ENCODE peak calls at places on chromosomes 3 and 15, in five cellular contexts. One of them, this sample, is unnamed.

GRCh38 chr3:23865595-23866396 is 51.0 kb downstream of the NKIRAS1 start:
- DNase-seq in CD4-positive, alpha-beta memory T cell: no peak
- DNase-seq in tibial artery: no peak
- DNase-seq in heart left ventricle: no peak
- DNase-seq in PC-3: peak; percentile 12
- DNase-seq in this sample: no peak

GRCh38 chr15:90845201-90845949 is 23.0 kb upstream of the FURIN start:
- DNase-seq in CD4-positive, alpha-beta memory T cell: no peak
- DNase-seq in tibial artery: no peak
- DNase-seq in heart left ventricle: no peak
- DNase-seq in PC-3: peak; percentile 86
- DNase-seq in this sample: no peak

GRCh38 chr3:80533553-80533952 is 765.8 kb upstream of the ROBO1 start:
- DNase-seq in CD4-positive, alpha-beta memory T cell: no peak
- DNase-seq in tibial artery: no peak
- DNase-seq in heart left ventricle: no peak
- DNase-seq in PC-3: peak; percentile 46
- DNase-seq in this sample: no peak

GRCh38 chr3:173006006-173006405 is 135.0 kb downstream of the SPATA16 start:
- DNase-seq in CD4-positive, alpha-beta memory T cell: no peak
- DNase-seq in tibial artery: no peak
- DNase-seq in heart left ventricle: no peak
- DNase-seq in PC-3: no peak
- DNase-seq in this sample: no peak

GRCh38 chr15:32119694-32120330 is 89.5 kb downstream of the CHRNA7 start:
- DNase-seq in CD4-positive, alpha-beta memory T cell: no peak
- DNase-seq in tibial artery: no peak
- DNase-seq in heart left ventricle: no peak
- DNase-seq in PC-3: no peak
- DNase-seq in this sample: no peak

GRCh38 chr3:189967254-189967865 is 153.3 kb downstream of the P3H2 start:
- DNase-seq in CD4-positive, alpha-beta memory T cell: peak; percentile 16
- DNase-seq in tibial artery: no peak
- DNase-seq in heart left ventricle: no peak
- DNase-seq in PC-3: peak; percentile 85
- DNase-seq in this sample: no peak

GRCh38 chr3:62374375-62374876 is 1.1 kb upstream of the FEZF2 start:
- DNase-seq in CD4-positive, alpha-beta memory T cell: no peak
- DNase-seq in tibial artery: no peak
- DNase-seq in heart left ventricle: no peak
- DNase-seq in PC-3: no peak
- DNase-seq in this sample: no peak

GRCh38 chr3:184234224-184234623 is 4.8 kb downstream of the VWA5B2 start:
- DNase-seq in CD4-positive, alpha-beta memory T cell: no peak
- DNase-seq in tibial artery: no peak
- DNase-seq in heart left ventricle: peak; percentile 40
- DNase-seq in PC-3: peak; percentile 95
- DNase-seq in this sample: no peak

GRCh38 chr3:17973559-17973906 is 231.1 kb upstream of the TBC1D5 start:
- DNase-seq in CD4-positive, alpha-beta memory T cell: no peak
- DNase-seq in tibial artery: no peak
- DNase-seq in heart left ventricle: no peak
- DNase-seq in PC-3: no peak
- DNase-seq in this sample: no peak

GRCh38 chr3:194572944-194573491 is 60.2 kb downstream of the TMEM44 start:
- DNase-seq in CD4-positive, alpha-beta memory T cell: no peak
- DNase-seq in tibial artery: no peak
- DNase-seq in heart left ventricle: no peak
- DNase-seq in PC-3: no peak
- DNase-seq in this sample: no peak

GRCh38 chr15:72222433-72222832 is 8.6 kb downstream of the PKM start:
- DNase-seq in CD4-positive, alpha-beta memory T cell: no peak
- DNase-seq in tibial artery: peak; percentile 82
- DNase-seq in heart left ventricle: peak; percentile 61
- DNase-seq in PC-3: peak; percentile 75
- DNase-seq in this sample: peak; percentile 28

GRCh38 chr15:38652998-38653397 is 88.4 kb upstream of the RASGRP1 start:
- DNase-seq in CD4-positive, alpha-beta memory T cell: peak; percentile 91
- DNase-seq in tibial artery: no peak
- DNase-seq in heart left ventricle: no peak
- DNase-seq in PC-3: no peak
- DNase-seq in this sample: no peak

GRCh38 chr3:186281172-186281571 is 80.9 kb downstream of the DGKG start:
- DNase-seq in CD4-positive, alpha-beta memory T cell: no peak
- DNase-seq in tibial artery: no peak
- DNase-seq in heart left ventricle: no peak
- DNase-seq in PC-3: peak; percentile 84
- DNase-seq in this sample: peak; percentile 19

GRCh38 chr15:70632981-70633380 is 130.4 kb downstream of the UACA start:
- DNase-seq in CD4-positive, alpha-beta memory T cell: no peak
- DNase-seq in tibial artery: no peak
- DNase-seq in heart left ventricle: no peak
- DNase-seq in PC-3: peak; percentile 88
- DNase-seq in this sample: no peak
- H3K4me1 ChIP-seq in CD4-positive, alpha-beta memory T cell: no peaks in the 10 kb centered on the region
- H3K4me1 ChIP-seq in tibial artery: no peaks in the 10 kb centered on the region
- H3K4me1 ChIP-seq in heart left ventricle: no peaks in the 10 kb centered on the region
- H3K4me1 ChIP-seq in PC-3: peaks cover 31% of the 10 kb centered on the region
- H3K4me1 ChIP-seq in this sample: no peaks in the 10 kb centered on the region

GRCh38 chr3:49410102-49410843 is 1.5 kb downstream of the RHOA start:
- DNase-seq in CD4-positive, alpha-beta memory T cell: peak; percentile 26
- DNase-seq in tibial artery: no peak
- DNase-seq in heart left ventricle: no peak
- DNase-seq in PC-3: no peak
- DNase-seq in this sample: no peak
- H3K4me1 ChIP-seq in CD4-positive, alpha-beta memory T cell: peaks cover 81% of the 10 kb centered on the region
- H3K4me1 ChIP-seq in tibial artery: peaks cover 58% of the 10 kb centered on the region
- H3K4me1 ChIP-seq in heart left ventricle: peaks cover 79% of the 10 kb centered on the region
- H3K4me1 ChIP-seq in PC-3: peaks cover 28% of the 10 kb centered on the region
- H3K4me1 ChIP-seq in this sample: peaks cover 60% of the 10 kb centered on the region

GRCh38 chr3:127034990-127035652 is 52.2 kb downstream of the PLXNA1 start:
- DNase-seq in CD4-positive, alpha-beta memory T cell: no peak
- DNase-seq in tibial artery: peak; percentile 53
- DNase-seq in heart left ventricle: no peak
- DNase-seq in PC-3: no peak
- DNase-seq in this sample: no peak
- H3K4me1 ChIP-seq in CD4-positive, alpha-beta memory T cell: no peaks in the 10 kb centered on the region
- H3K4me1 ChIP-seq in tibial artery: no peaks in the 10 kb centered on the region
- H3K4me1 ChIP-seq in heart left ventricle: no peaks in the 10 kb centered on the region
- H3K4me1 ChIP-seq in PC-3: peaks cover 12% of the 10 kb centered on the region
- H3K4me1 ChIP-seq in this sample: peaks cover 7% of the 10 kb centered on the region

GRCh38 chr15:85593809-85594441 is 200.8 kb downstream of the KLHL25 start:
- DNase-seq in CD4-positive, alpha-beta memory T cell: no peak
- DNase-seq in tibial artery: no peak
- DNase-seq in heart left ventricle: no peak
- DNase-seq in PC-3: no peak
- DNase-seq in this sample: no peak
- H3K4me1 ChIP-seq in CD4-positive, alpha-beta memory T cell: peaks cover 58% of the 10 kb centered on the region
- H3K4me1 ChIP-seq in tibial artery: peaks cover 12% of the 10 kb centered on the region
- H3K4me1 ChIP-seq in heart left ventricle: peaks cover 90% of the 10 kb centered on the region
- H3K4me1 ChIP-seq in PC-3: peaks cover 53% of the 10 kb centered on the region
- H3K4me1 ChIP-seq in this sample: peaks cover 8% of the 10 kb centered on the region

GRCh38 chr15:94263341-94264273 is 32.2 kb downstream of the MCTP2 start:
- DNase-seq in CD4-positive, alpha-beta memory T cell: no peak
- DNase-seq in tibial artery: no peak
- DNase-seq in heart left ventricle: no peak
- DNase-seq in PC-3: no peak
- DNase-seq in this sample: no peak

GRCh38 chr15:94259863-94260262 is 28.5 kb downstream of the MCTP2 start:
- DNase-seq in CD4-positive, alpha-beta memory T cell: no peak
- DNase-seq in tibial artery: no peak
- DNase-seq in heart left ventricle: no peak
- DNase-seq in PC-3: no peak
- DNase-seq in this sample: no peak

GRCh38 chr15:94259121-94259776 is 27.9 kb downstream of the MCTP2 start:
- DNase-seq in CD4-positive, alpha-beta memory T cell: no peak
- DNase-seq in tibial artery: no peak
- DNase-seq in heart left ventricle: no peak
- DNase-seq in PC-3: no peak
- DNase-seq in this sample: no peak

GRCh38 chr15:94265009-94265408 is 33.6 kb downstream of the MCTP2 start:
- DNase-seq in CD4-positive, alpha-beta memory T cell: no peak
- DNase-seq in tibial artery: no peak
- DNase-seq in heart left ventricle: no peak
- DNase-seq in PC-3: peak; percentile 62
- DNase-seq in this sample: no peak

DNA sequence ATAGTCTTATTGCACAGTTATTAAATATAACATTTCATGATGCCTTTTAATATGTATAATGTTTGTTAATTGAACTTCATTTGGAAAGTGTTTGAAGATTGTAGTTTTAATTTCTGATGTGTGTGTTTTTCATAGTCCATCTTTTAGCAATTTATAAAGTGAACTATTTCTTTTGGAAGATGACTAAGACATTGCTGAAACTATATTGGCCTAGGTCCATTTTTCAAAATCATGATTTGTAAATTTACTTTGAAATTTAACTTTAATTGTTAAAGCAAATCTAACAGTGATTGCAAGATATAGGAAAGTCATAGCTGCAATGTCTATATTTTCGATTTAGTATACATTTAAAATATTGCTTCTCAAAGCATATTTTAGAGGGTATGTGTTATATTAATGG is 30.8 kb downstream of the MCTP2 start:
- DNase-seq in CD4-positive, alpha-beta memory T cell: no peak
- DNase-seq in tibial artery: no peak
- DNase-seq in heart left ventricle: no peak
- DNase-seq in PC-3: no peak
- DNase-seq in this sample: no peak
- H3K4me1 ChIP-seq in CD4-positive, alpha-beta memory T cell: no peaks in the 10 kb centered on the region
- H3K4me1 ChIP-seq in tibial artery: no peaks in the 10 kb centered on the region
- H3K4me1 ChIP-seq in heart left ventricle: peaks cover 16% of the 10 kb centered on the region
- H3K4me1 ChIP-seq in PC-3: peaks cover 31% of the 10 kb centered on the region
- H3K4me1 ChIP-seq in this sample: no peaks in the 10 kb centered on the region

DNA sequence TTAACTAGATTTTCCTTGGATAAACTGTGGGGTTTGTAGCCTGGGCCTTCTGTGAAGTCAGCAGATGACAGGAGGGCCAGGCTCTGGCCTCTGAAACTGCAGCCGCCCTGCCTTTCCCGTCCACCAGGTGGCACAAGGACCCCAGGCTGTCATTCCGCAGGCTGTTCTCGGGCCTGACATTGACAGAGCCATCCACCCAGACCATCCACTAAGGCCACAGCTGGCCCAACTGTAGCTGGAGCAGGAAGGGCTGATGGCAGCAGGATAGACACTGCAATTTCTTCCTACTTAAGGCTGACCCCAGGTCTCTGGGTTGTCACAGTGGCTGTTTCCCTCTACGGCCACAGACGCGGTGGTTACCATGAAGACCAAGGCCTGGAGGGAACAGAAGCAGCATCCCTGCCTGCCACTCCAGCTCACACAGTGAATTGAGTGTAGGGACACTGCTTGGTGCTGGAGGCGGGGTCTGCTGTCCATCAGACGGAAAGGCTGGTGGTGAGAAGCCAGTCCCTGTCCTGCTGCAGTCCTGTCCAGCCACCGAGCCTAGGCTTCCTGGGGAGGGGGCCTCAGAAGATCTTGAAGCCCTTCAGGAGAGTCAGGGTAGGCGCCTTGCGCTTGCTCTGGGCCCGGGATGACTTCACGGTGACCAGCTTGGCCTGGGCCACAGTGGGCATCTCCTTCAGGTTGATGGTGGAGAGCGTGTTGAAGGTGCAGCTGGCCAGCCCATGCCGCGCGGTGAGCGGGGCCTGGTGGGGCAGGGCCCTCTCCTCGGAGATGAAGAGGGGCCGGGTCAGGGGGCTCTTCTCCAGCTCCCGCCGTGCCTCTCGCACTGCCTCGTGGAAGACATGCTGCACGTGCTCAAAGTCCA is 9.4 kb downstream of the SLC51B start:
- DNase-seq in CD4-positive, alpha-beta memory T cell: peak; percentile 28
- DNase-seq in tibial artery: peak; percentile 85
- DNase-seq in heart left ventricle: peak; percentile 78
- DNase-seq in PC-3: peak; percentile 65
- DNase-seq in this sample: no peak
- H3K4me1 ChIP-seq in CD4-positive, alpha-beta memory T cell: peaks cover 6% of the 10 kb centered on the region
- H3K4me1 ChIP-seq in tibial artery: peaks cover 64% of the 10 kb centered on the region
- H3K4me1 ChIP-seq in heart left ventricle: peaks cover 18% of the 10 kb centered on the region
- H3K4me1 ChIP-seq in PC-3: peaks cover 22% of the 10 kb centered on the region
- H3K4me1 ChIP-seq in this sample: peaks cover 82% of the 10 kb centered on the region

GRCh38 chr3:124774841-124775402 is 44.7 kb downstream of the UMPS start:
- DNase-seq in CD4-positive, alpha-beta memory T cell: no peak
- DNase-seq in tibial artery: no peak
- DNase-seq in heart left ventricle: no peak
- DNase-seq in PC-3: no peak
- DNase-seq in this sample: no peak
- H3K4me1 ChIP-seq in CD4-positive, alpha-beta memory T cell: no peaks in the 10 kb centered on the region
- H3K4me1 ChIP-seq in tibial artery: peaks cover 84% of the 10 kb centered on the region
- H3K4me1 ChIP-seq in heart left ventricle: peaks cover 60% of the 10 kb centered on the region
- H3K4me1 ChIP-seq in PC-3: peaks cover 6% of the 10 kb centered on the region
- H3K4me1 ChIP-seq in this sample: peaks cover 88% of the 10 kb centered on the region

GRCh38 chr3:71035886-71036285 is 547.6 kb downstream of the FOXP1 start:
- DNase-seq in CD4-positive, alpha-beta memory T cell: no peak
- DNase-seq in tibial artery: no peak
- DNase-seq in heart left ventricle: no peak
- DNase-seq in PC-3: no peak
- DNase-seq in this sample: no peak

GRCh38 chr3:71035314-71035713 is 548.2 kb downstream of the FOXP1 start:
- DNase-seq in CD4-positive, alpha-beta memory T cell: no peak
- DNase-seq in tibial artery: no peak
- DNase-seq in heart left ventricle: no peak
- DNase-seq in PC-3: peak; percentile 95
- DNase-seq in this sample: no peak

GRCh38 chr3:71031914-71032521 is 551.5 kb downstream of the FOXP1 start:
- DNase-seq in CD4-positive, alpha-beta memory T cell: no peak
- DNase-seq in tibial artery: no peak
- DNase-seq in heart left ventricle: no peak
- DNase-seq in PC-3: no peak
- DNase-seq in this sample: no peak

GRCh38 chr3:71031151-71031550 is 552.4 kb downstream of the FOXP1 start:
- DNase-seq in CD4-positive, alpha-beta memory T cell: no peak
- DNase-seq in tibial artery: no peak
- DNase-seq in heart left ventricle: no peak
- DNase-seq in PC-3: peak; percentile 36
- DNase-seq in this sample: no peak

DNA sequence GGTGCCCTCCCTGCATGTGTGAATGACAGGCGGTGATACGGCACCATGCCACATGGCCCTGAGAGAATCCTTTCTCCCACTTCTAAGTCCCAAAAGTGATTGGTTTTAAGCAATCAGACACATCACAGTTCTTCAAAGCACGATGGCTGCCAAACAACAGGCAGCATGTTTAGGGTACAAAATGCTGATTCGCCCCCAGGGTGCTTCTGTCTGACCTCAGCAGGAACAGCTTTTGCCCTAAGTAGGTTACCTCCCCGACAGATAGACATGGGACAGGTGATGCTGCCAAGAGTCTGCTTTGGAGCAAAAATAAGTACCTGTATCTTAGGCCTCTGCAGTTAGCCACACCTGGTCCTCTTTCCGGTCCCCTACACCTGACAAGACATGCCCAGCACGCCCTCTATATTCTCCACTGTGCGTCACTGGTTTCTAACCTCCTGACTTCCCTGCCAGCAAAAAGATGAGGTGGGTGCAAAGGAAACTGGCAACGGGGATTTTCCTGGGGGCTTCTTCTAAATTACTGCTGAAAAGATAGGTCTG is 549.8 kb downstream of the FOXP1 start:
- DNase-seq in CD4-positive, alpha-beta memory T cell: no peak
- DNase-seq in tibial artery: no peak
- DNase-seq in heart left ventricle: no peak
- DNase-seq in PC-3: no peak
- DNase-seq in this sample: no peak
- H3K4me1 ChIP-seq in CD4-positive, alpha-beta memory T cell: peaks cover 67% of the 10 kb centered on the region
- H3K4me1 ChIP-seq in tibial artery: peaks cover 60% of the 10 kb centered on the region
- H3K4me1 ChIP-seq in heart left ventricle: peaks cover 72% of the 10 kb centered on the region
- H3K4me1 ChIP-seq in PC-3: peaks cover 32% of the 10 kb centered on the region
- H3K4me1 ChIP-seq in this sample: peaks cover 73% of the 10 kb centered on the region